ENCODE peak calls at places on chromosome X, in four cellular contexts. Q, S, W and E are unnamed samples.

GRCh38 chrX:77597090-77597489 is 149.9 kb downstream of the FGF16 start:
- DNase-seq in Q (no peak), S (peak; percentile 41), W (no peak), E (no peak)

GRCh38 chrX:97551821-97552220 is 668.1 kb downstream of the RPA4 start:
- DNase-seq in S (no peak), Q (no peak), W (no peak), E (no peak)

GRCh38 chrX:134604701-134605271 is 53.5 kb downstream of the PLAC1 start:
- DNase-seq in S (peak; percentile 17), Q (peak; percentile 74), W (no peak), E (peak; percentile 15)

GRCh38 chrX:26586570-26586969 is 370.6 kb downstream of the MAGEB5 start:
- DNase-seq in S (no peak), W (no peak), Q (no peak), E (no peak)

GRCh38 chrX:41350150-41350975 is 16.4 kb downstream of the DDX3X start:
- DNase-seq in S (peak; percentile 17), W (no peak), Q (no peak), E (no peak)

GRCh38 chrX:136193771-136194170 is 46.4 kb downstream of the FHL1 start:
- DNase-seq in W (no peak), Q (no peak), S (no peak), E (no peak)

GRCh38 chrX:15854080-15854655 is 445 bp downstream of the AP1S2 start:
- DNase-seq in Q (peak; percentile 66), S (no peak), W (peak; percentile 33), E (peak; percentile 21)

GRCh38 chrX:79133897-79134296 is 10.6 kb upstream of the GPR174 start:
- DNase-seq in W (peak; percentile 50), Q (no peak), S (no peak), E (no peak)

GRCh38 chrX:153401133-153401764 is at the start of gene PNMA6E:
- DNase-seq in S (no peak), Q (no peak), W (no peak), E (no peak)

GRCh38 chrX:136183917-136184316 is 36.6 kb downstream of the FHL1 start:
- DNase-seq in W (no peak), S (no peak), Q (no peak), E (no peak)

GRCh38 chrX:13208281-13208935 is 111.4 kb downstream of the ATXN3L start:
- DNase-seq in S (no peak), Q (no peak), W (no peak), E (no peak)

GRCh38 chrX:19593684-19594083 is 78.4 kb upstream of the MAP3K15 start:
- DNase-seq in Q (no peak), S (peak; percentile 52), W (peak; percentile 11), E (peak; percentile 27)

GRCh38 chrX:41301438-41301824 is 32.5 kb upstream of the DDX3X start:
- DNase-seq in S (no peak), Q (no peak), W (no peak), E (no peak)

GRCh38 chrX:16023790-16024734 is 99.3 kb upstream of the GRPR start:
- DNase-seq in W (no peak), Q (no peak), S (no peak), E (no peak)

GRCh38 chrX:133645251-133645650 is 230.0 kb upstream of the GPC4 start:
- DNase-seq in W (no peak), Q (peak; percentile 12), S (no peak), E (no peak)

GRCh38 chrX:132968282-132968681 is 9.9 kb upstream of the HS6ST2 start:
- DNase-seq in Q (no peak), W (no peak), S (no peak), E (no peak)

GRCh38 chrX:118115948-118116307 is 682 bp downstream of the KLHL13 start:
- DNase-seq in Q (no peak), W (no peak), S (no peak), E (no peak)

GRCh38 chrX:38930474-38930873 is 129.2 kb downstream of the MID1IP1 start:
- DNase-seq in W (no peak), S (no peak), Q (no peak), E (no peak)

GRCh38 chrX:57265126-57265525 is 21.4 kb upstream of the FAAH2 start:
- DNase-seq in Q (no peak), S (no peak), W (no peak), E (no peak)

GRCh38 chrX:78643874-78644273 is 15.3 kb downstream of the RTL3 start:
- DNase-seq in Q (no peak), S (no peak), W (peak; percentile 47), E (no peak)

GRCh38 chrX:19846995-19847790 is 40.2 kb downstream of the SH3KBP1 start:
- DNase-seq in Q (no peak), W (no peak), S (peak; percentile 38), E (no peak)

GRCh38 chrX:153642313-153642654 is 4.7 kb upstream of the DUSP9 start:
- DNase-seq in Q (no peak), W (no peak), S (no peak), E (no peak)

GRCh38 chrX:125436855-125437254 is 117.2 kb downstream of the TEX13C start:
- DNase-seq in Q (no peak), W (no peak), S (no peak), E (no peak)

GRCh38 chrX:12241026-12241425 is 102.8 kb downstream of the FRMPD4 start:
- DNase-seq in Q (no peak), W (no peak), S (no peak), E (no peak)

GRCh38 chrX:29397506-29397905 is 810.3 kb downstream of the IL1RAPL1 start:
- DNase-seq in Q (no peak), W (no peak), S (no peak), E (no peak)

GRCh38 chrX:68511255-68511654 is 12.4 kb downstream of the YIPF6 start:
- DNase-seq in W (no peak), Q (peak; percentile 42), S (peak; percentile 42), E (peak; percentile 47)

GRCh38 chrX:3286196-3286920 is 60.1 kb downstream of the MXRA5 start:
- DNase-seq in S (peak; percentile 28), W (no peak), Q (no peak), E (no peak)
- H3K4me3 ChIP-seq in S (no peak overlapping the region), W (no peak overlapping the region), Q (no peak overlapping the region), E (no peak overlapping the region)

GRCh38 chrX:103253608-103254007 is 1.3 kb downstream of the TCEAL8 start:
- DNase-seq in Q (no peak), S (peak; percentile 2), W (no peak), E (peak; percentile 1)
- H3K27ac ChIP-seq in Q (peak overlapping the region; percentile 75), S (peak overlapping the region; percentile 70), W (peak overlapping the region; percentile 85), E (peak overlapping the region; percentile 87)

DNA sequence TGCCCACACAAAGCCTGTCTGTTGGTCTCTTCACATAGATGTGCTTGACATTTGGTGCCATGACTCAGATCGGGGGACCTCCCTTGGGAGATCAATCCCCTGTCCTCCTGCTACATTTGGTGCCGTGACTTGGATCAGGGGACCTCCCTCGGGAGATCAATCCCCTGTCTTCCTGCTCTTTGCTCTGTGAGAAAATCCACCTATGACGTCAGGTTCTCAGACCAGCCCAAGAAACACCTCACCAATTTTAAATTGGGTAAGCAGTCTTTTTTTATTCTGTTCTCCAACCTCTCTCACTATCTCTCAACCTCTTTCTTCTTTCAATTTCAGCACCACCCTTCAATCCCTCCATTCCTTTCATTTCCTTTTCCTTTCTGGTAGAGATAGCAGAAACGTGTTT is 159.6 kb upstream of the AGTR2 start:
- DNase-seq in W (no peak), Q (no peak), S (no peak), E (no peak)
- H3K27me3 ChIP-seq in W (no peaks in the 10 kb centered on the region), Q (no peaks in the 10 kb centered on the region), S (no peaks in the 10 kb centered on the region), E (no peaks in the 10 kb centered on the region)

GRCh38 chrX:66163849-66164401 is at the start of gene HEPH:
- DNase-seq in S (no peak), Q (no peak), W (no peak), E (peak; percentile 70)

GRCh38 chrX:66163447-66163846 is 600 bp upstream of the HEPH start:
- DNase-seq in Q (no peak), W (no peak), S (no peak), E (no peak)

GRCh38 chrX:66164931-66165330 is 884 bp downstream of the HEPH start:
- DNase-seq in Q (no peak), S (no peak), W (no peak), E (no peak)

GRCh38 chrX:66162331-66162822 is 1.7 kb upstream of the HEPH start:
- DNase-seq in W (no peak), S (no peak), Q (no peak), E (peak; percentile 96)

DNA sequence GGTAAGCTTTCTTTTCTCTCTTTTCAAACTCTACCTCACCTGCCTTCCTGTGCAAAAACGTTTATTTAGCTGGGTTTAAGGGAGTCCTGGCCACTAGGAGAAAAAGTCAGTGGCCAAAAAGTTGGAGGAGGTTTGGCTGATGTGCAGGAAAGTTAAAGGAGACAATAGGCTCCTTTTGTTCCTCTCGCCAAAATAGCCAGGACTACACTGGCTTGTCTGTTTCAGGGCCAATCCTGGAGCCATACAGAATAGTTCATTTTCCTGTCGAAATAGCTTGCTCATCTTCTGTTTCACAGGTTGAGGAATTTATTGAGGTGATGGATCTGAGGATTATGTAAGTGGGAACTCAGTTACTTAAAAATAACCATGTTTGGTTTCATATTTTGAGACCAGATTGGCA is 423 bp downstream of the HEPH start:
- DNase-seq in Q (no peak), W (no peak), S (no peak), E (no peak)
- H3K4me3 ChIP-seq in Q (no peak overlapping the region), W (no peak overlapping the region), S (no peak overlapping the region), E (peak overlapping the region; percentile 77)